ENCODE peak calls at places on chromosomes 5 and 9, in six cellular contexts. Q is activated T-cell treated with anti-CD3 and anti-CD28 coated beads for 1 hour; A is activated CD4-positive, alpha-beta T cell treated with anti-CD3 and anti-CD28 coated beads, Interleukin-2, amount 50 U/mL, for 4 hours; O is C1 segment of cervical spinal cord; M is NCI-H526 treated with DMSO at 0.1 percent for 48 hours; S is Caki2. F is an unnamed sample.

GRCh38 chr9:109248133-109248581 is 72.7 kb downstream of the EPB41L4B start:
- DNase-seq in Q (no peak), O (no peak), M (no peak), A (no peak), S (no peak), F (peak)

GRCh38 chr5:43192558-43193170 is 639 bp downstream of the NIM1K start:
- DNase-seq in S (no peak), O (peak), A (no peak), M (peak), Q (no peak), F (peak)

GRCh38 chr5:147876626-147877025 is 1.9 kb upstream of the SCGB3A2 start:
- DNase-seq in Q (no peak), M (no peak), S (no peak), O (no peak), A (no peak), F (no peak)

GRCh38 chr5:111131356-111131755 is 39.2 kb downstream of the WDR36 start:
- DNase-seq in O (no peak), A (no peak), M (no peak), S (no peak), Q (no peak), F (no peak)

GRCh38 chr9:127267793-127268507 is 3.4 kb downstream of the GARNL3 start:
- DNase-seq in M (no peak), Q (no peak), O (no peak), S (no peak), A (no peak), F (no peak)

GRCh38 chr9:85716031-85716877 is 25.5 kb downstream of the AGTPBP1 start:
- DNase-seq in Q (no peak), A (no peak), O (no peak), M (no peak), S (no peak), F (no peak)

GRCh38 chr9:122991370-122991830 is 42.1 kb upstream of the GPR21 start:
- DNase-seq in Q (peak), O (no peak), M (no peak), S (peak), A (peak), F (peak)

GRCh38 chr9:120861935-120862334 is 15.1 kb downstream of the PHF19 start:
- DNase-seq in O (no peak), A (no peak), Q (no peak), M (no peak), S (no peak), F (no peak)

GRCh38 chr5:74641014-74641777 is 668 bp upstream of the ENC1 start:
- DNase-seq in S (peak), M (peak), O (peak), A (no peak), Q (no peak), F (peak)

GRCh38 chr5:107515521-107515920 is 155.2 kb downstream of the EFNA5 start:
- DNase-seq in M (no peak), Q (no peak), O (no peak), S (no peak), A (no peak), F (no peak)

GRCh38 chr9:88922091-88922490 is 69.2 kb upstream of the S1PR3 start:
- DNase-seq in S (no peak), Q (peak), A (peak), M (no peak), O (no peak), F (no peak)

GRCh38 chr9:111598730-111599091 is 736 bp downstream of the PTGR1 start:
- DNase-seq in S (no peak), Q (no peak), O (no peak), A (no peak), M (peak), F (peak)

GRCh38 chr5:74143724-74144330 is 496.7 kb downstream of the ENC1 start:
- DNase-seq in Q (no peak), S (no peak), O (no peak), M (no peak), A (no peak), F (no peak)

GRCh38 chr5:138453630-138454029 is 11.6 kb upstream of the EGR1 start:
- DNase-seq in M (no peak), A (no peak), O (no peak), Q (no peak), S (no peak), F (no peak)

GRCh38 chr5:171450423-171451246 is 31.2 kb downstream of the FGF18 start:
- DNase-seq in M (no peak), O (no peak), A (peak), Q (no peak), S (peak), F (peak)

GRCh38 chr5:75611324-75612210 is at the start of gene ANKDD1B:
- DNase-seq in O (no peak), S (peak), A (no peak), Q (no peak), M (no peak), F (peak)

GRCh38 chr5:33524476-33524875 is 83.7 kb downstream of the TARS1 start:
- DNase-seq in Q (no peak), A (no peak), S (no peak), M (no peak), O (no peak), F (no peak)

GRCh38 chr5:1118738-1119137 is 6.9 kb upstream of the SLC12A7 start:
- DNase-seq in M (peak), Q (no peak), S (no peak), O (no peak), A (no peak), F (peak)

GRCh38 chr5:42621242-42621641 is 135.4 kb upstream of the CCDC152 start:
- DNase-seq in A (no peak), O (no peak), S (no peak), Q (no peak), M (no peak), F (no peak)

GRCh38 chr5:135392256-135392655 is 6.8 kb downstream of the MACROH2A1 start:
- DNase-seq in O (no peak), M (no peak), Q (no peak), S (no peak), A (no peak), F (no peak)

GRCh38 chr5:93311825-93312224 is 269.2 kb downstream of the NR2F1-AS1 start:
- DNase-seq in A (no peak), S (no peak), M (no peak), O (no peak), Q (no peak), F (no peak)

GRCh38 chr9:89418112-89418872 is 79.6 kb downstream of the SEMA4D start:
- DNase-seq in A (peak), M (no peak), O (no peak), Q (no peak), S (no peak), F (no peak)